ENCODE peak calls at places on chromosomes 12 and 14, in eight cellular contexts. R is fibroblast of mammary gland, J is AG04450, Z is thyroid gland, B is progenitor cell of endocrine pancreas, T is esophagus muscularis mucosa, G is mucosa of descending colon, X is fibroblast of lung. C is an unnamed sample.

GRCh38 chr12:12681061-12681765 is 14.8 kb downstream of the GPR19 start:
- DNase-seq in X (no peak), Z (no peak), J (no peak), B (no peak), R (no peak), T (no peak), G (no peak), C (no peak)

GRCh38 chr14:37973031-37973908 is 234.4 kb upstream of the SSTR1 start:
- DNase-seq in J (no peak), G (no peak), Z (no peak), X (no peak), T (no peak), B (no peak), R (no peak), C (no peak)

GRCh38 chr12:105433804-105434203 is 103.3 kb downstream of the C12orf75 start:
- DNase-seq in B (no peak), J (no peak), T (no peak), Z (no peak), G (no peak), R (peak; percentile 46), X (peak; percentile 88), C (peak; percentile 71)

GRCh38 chr12:68245071-68246021 is 8.1 kb downstream of the IL22 start:
- DNase-seq in T (no peak), R (no peak), G (no peak), J (no peak), X (peak; percentile 62), B (no peak), Z (peak; percentile 47), C (peak; percentile 83)

GRCh38 chr12:6368906-6369525 is 6.3 kb downstream of the SCNN1A start:
- DNase-seq in J (no peak), G (peak; percentile 43), T (no peak), X (no peak), Z (no peak), R (no peak), B (no peak), C (no peak)

GRCh38 chr14:68088463-68088862 is 268.9 kb downstream of the RAD51B start:
- DNase-seq in G (no peak), Z (no peak), J (no peak), X (peak; percentile 71), R (peak; percentile 56), T (no peak), B (no peak), C (peak; percentile 28)

GRCh38 chr12:65466906-65467305 is 188.4 kb downstream of the MSRB3 start:
- DNase-seq in X (no peak), R (peak; percentile 56), B (no peak), Z (no peak), J (no peak), T (no peak), G (no peak), C (peak; percentile 55)

GRCh38 chr12:11875414-11875935 is 195.3 kb upstream of the BCL2L14 start:
- DNase-seq in B (no peak), J (no peak), R (no peak), G (no peak), X (no peak), T (no peak), Z (no peak), C (peak; percentile 9)

GRCh38 chr14:29798078-29798477 is 129.6 kb downstream of the PRKD1 start:
- DNase-seq in Z (no peak), T (no peak), B (no peak), R (no peak), X (no peak), J (no peak), G (no peak), C (no peak)

GRCh38 chr14:96189288-96189711 is 15.3 kb upstream of the BDKRB2 start:
- DNase-seq in G (no peak), X (peak; percentile 68), T (no peak), R (peak; percentile 74), Z (peak; percentile 80), B (no peak), J (peak; percentile 93), C (peak; percentile 47)

GRCh38 chr14:22871962-22872832 is 657 bp downstream of the LRP10 start:
- DNase-seq in T (peak; percentile 96), R (peak; percentile 78), Z (peak; percentile 90), J (peak; percentile 58), B (peak; percentile 85), X (peak; percentile 86), G (peak; percentile 90), C (peak; percentile 85)

GRCh38 chr12:101939856-101940265 is 62.5 kb downstream of the DRAM1 start:
- DNase-seq in G (no peak), R (peak; percentile 81), X (peak; percentile 71), B (peak; percentile 37), Z (peak; percentile 42), T (no peak), J (peak; percentile 63), C (peak; percentile 94)

GRCh38 chr12:68612245-68612644 is 1.5 kb downstream of the RAP1B start:
- DNase-seq in B (no peak), G (no peak), J (no peak), R (peak; percentile 52), Z (no peak), T (no peak), X (peak; percentile 48), C (peak; percentile 50)

GRCh38 chr12:104699489-104700194 is 242.9 kb downstream of the CHST11 start:
- DNase-seq in G (no peak), J (no peak), B (no peak), X (peak; percentile 29), T (no peak), R (peak; percentile 33), Z (no peak), C (peak; percentile 71)

GRCh38 chr12:53500776-53501614 is at the start of gene TARBP2:
- DNase-seq in Z (peak; percentile 99), X (peak; percentile 99), B (peak; percentile 94), G (peak; percentile 98), J (peak; percentile 99), R (peak; percentile 100), T (peak; percentile 100), C (peak; percentile 100)

GRCh38 chr12:53500119-53500775 is 836 bp upstream of the TARBP2 start:
- DNase-seq in X (peak; percentile 56), G (no peak), Z (peak; percentile 68), T (no peak), J (no peak), R (peak; percentile 86), B (no peak), C (peak; percentile 91)

GRCh38 chr12:53498235-53498630 is 1.0 kb downstream of the MAP3K12 start:
- DNase-seq in Z (no peak), B (no peak), X (no peak), R (no peak), G (no peak), T (no peak), J (no peak), C (no peak)

GRCh38 chr12:53497461-53497860 is 1.8 kb downstream of the MAP3K12 start:
- DNase-seq in B (no peak), X (no peak), R (no peak), T (no peak), G (no peak), J (no peak), Z (no peak), C (no peak)

DNA sequence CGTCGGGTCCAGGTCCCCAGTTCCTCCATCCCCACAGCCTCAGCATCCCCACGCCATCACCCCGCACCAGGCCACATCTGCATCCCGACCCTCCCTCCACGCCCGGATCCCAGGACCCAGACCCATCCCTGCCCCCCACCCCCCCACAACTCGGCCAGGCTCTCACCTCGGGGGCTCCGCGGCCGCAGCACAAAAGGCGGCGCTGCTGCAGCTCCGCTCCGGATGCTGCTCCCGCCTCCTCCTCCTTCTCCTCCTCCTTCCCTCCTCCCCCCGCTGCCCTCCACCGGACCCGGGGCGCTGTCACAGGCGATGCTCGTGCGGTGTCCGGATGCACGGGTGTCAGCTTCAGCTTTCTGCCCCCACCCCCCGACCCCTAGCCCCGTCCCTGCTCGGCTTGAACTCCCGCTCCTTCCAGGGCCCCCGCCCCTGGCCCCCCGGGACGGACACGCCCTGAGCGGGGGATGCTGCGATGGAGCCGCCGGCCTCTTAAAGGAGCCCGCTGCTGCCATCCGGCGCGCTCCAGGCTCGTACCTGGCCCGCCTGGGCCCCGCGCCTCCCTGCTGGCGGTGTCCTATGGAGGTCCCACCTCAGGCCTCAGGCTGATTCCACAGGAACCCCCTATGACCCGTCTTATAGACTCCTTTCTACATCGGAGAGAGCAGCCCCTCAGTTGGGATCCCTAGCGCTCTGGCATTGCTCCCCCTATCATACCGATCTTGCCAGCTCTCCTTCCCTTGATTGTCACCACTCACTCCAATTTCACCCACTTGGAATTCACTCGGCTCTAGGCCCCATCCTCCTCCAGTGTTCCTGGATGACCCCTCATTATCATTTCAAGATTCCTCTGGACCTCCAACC is at the start of gene MAP3K12:
- DNase-seq in G (peak; percentile 75), T (peak; percentile 94), B (no peak), R (peak; percentile 60), Z (peak; percentile 62), J (no peak), X (peak; percentile 59), C (peak; percentile 54)
- TF ChIP-seq CTCF in G (no peak), T (no peak), B (no peak), R (no peak), Z (no peak), J (no peak), X (peak; percentile 3), C (no peak)

DNA sequence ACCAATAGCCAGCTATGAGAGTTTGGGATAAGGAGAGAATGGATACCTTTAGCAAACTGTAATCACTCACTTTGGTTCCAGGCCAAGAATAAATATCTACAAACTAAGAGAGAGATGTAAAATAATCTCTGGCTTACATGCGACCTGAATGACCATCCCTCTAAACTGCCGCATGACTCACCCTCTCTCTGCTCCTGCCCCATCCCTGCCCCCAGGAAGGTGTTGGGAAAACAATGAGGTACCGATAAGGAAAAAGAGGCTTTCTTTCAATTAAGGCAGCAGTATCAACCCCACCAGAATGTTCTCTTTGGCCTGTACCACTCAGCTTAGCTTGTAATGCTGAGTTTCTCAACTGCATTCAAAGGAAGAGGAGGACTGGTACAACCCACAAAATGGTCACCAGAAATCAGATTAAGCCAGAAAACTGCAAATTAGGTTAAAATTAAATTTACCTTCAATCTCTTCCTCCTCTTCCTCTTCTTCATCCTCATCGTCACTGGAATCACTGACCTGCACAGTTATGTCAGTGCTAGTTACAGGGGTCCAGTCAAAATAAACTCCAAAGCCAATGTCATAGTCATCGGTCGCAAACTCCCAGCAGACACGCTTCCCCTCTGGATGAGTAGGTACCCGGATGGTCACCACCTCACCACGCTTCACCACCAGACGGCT is 22.0 kb downstream of the GSTZ1 start:
- DNase-seq in R (no peak), T (no peak), B (no peak), G (no peak), X (peak; percentile 15), Z (no peak), J (no peak), C (no peak)
- TF ChIP-seq CTCF in R (no peak), T (no peak), B (no peak), G (no peak), X (no peak), Z (no peak), J (no peak), C (no peak)

GRCh38 chr12:99253068-99253467 is 394.5 kb upstream of the GARIN6 start:
- DNase-seq in X (no peak), J (no peak), B (no peak), G (no peak), R (no peak), T (no peak), Z (peak; percentile 9), C (no peak)
- TF ChIP-seq CTCF in X (no peak), J (no peak), B (peak; percentile 37), G (no peak), R (no peak), T (no peak), Z (no peak), C (no peak)

DNA sequence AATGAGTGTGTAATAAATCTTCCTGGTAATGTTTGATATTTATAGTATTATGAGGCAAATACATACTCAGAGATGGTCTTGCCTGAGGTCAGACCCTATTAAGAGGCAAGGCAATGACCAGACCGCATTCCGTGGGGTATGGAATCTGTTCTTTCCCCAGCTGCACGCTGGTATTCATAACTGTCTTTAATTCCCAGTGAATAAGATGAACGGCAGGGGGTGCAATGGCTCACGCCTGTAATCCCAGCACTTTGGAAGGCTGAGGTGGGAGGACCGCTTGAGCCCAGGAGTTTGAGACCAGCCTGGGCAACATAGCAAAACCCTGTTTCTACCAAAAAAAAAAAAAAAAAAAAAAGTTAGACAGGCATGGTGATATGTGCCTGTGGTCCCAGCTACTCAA is 44.6 kb downstream of the ERO1A start:
- DNase-seq in J (no peak), G (no peak), Z (no peak), R (peak; percentile 2), B (no peak), T (no peak), X (no peak), C (peak; percentile 3)
- TF ChIP-seq CTCF in J (no peak), G (no peak), Z (no peak), R (no peak), B (no peak), T (no peak), X (no peak), C (no peak)

C was measured in fibroblast of the aortic adventitia.